ENCODE peak calls at places on chromosomes 3 and 15, in ten cellular contexts. S is IMR-90, O is thoracic aorta, W is pancreas, G is kidney, J is astrocyte, Z is lower lobe of right lung, X is keratinocyte, U is HCT116, T is fibroblast of lung. K is an unnamed sample. For H3K4me1, the result is how much of the 10 kb centered on the place peaks cover.

GRCh38 chr3:59189561-59190338 is 139.9 kb upstream of the CFAP20DC start:
- DNase-seq in S (peak), U (no peak), X (no peak), G (no peak), J (no peak), Z (no peak), O (no peak), T (no peak), W (no peak), K (no peak)

GRCh38 chr3:182136008-182136910 is 424.5 kb downstream of the SOX2 start:
- DNase-seq in X (no peak), Z (no peak), W (no peak), G (no peak), J (no peak), S (no peak), O (no peak), U (no peak), T (no peak), K (no peak)

GRCh38 chr3:181278468-181279238 is 289.1 kb upstream of the DNAJC19 start:
- DNase-seq in Z (no peak), J (no peak), U (no peak), X (no peak), G (no peak), S (no peak), T (no peak), O (no peak), W (no peak), K (no peak)

GRCh38 chr15:64070965-64071851 is 22.4 kb downstream of the CIAO2A start:
- DNase-seq in J (peak), Z (no peak), S (peak), O (peak), X (no peak), W (peak), T (peak), G (peak), U (no peak), K (peak)

GRCh38 chr3:32257042-32257441 is 18.6 kb downstream of the CMTM8 start:
- DNase-seq in G (no peak), X (no peak), W (no peak), T (no peak), S (no peak), U (no peak), J (no peak), O (no peak), Z (no peak), K (no peak)

GRCh38 chr15:99073008-99073714 is 31.7 kb upstream of the SYNM start:
- DNase-seq in X (no peak), O (no peak), Z (no peak), S (peak), W (no peak), G (no peak), U (no peak), T (peak), J (no peak), K (no peak)

GRCh38 chr3:150286390-150287147 is 121.5 kb upstream of the TSC22D2 start:
- DNase-seq in W (no peak), O (no peak), S (peak), X (peak), Z (no peak), J (peak), U (peak), T (peak), G (no peak), K (no peak)

GRCh38 chr3:89360155-89360554 is 252.7 kb downstream of the EPHA3 start:
- DNase-seq in Z (no peak), W (no peak), O (no peak), T (peak), S (peak), X (no peak), G (no peak), J (peak), U (no peak), K (no peak)

GRCh38 chr15:79332824-79333510 is 22.1 kb downstream of the TMED3 start:
- DNase-seq in X (no peak), O (no peak), S (no peak), Z (no peak), G (no peak), W (no peak), J (no peak), T (no peak), U (no peak), K (no peak)

GRCh38 chr3:37987315-37987697 is 3.3 kb upstream of the VILL start:
- DNase-seq in O (peak), S (no peak), Z (peak), J (no peak), G (no peak), X (no peak), T (no peak), W (peak), U (no peak), K (no peak)

GRCh38 chr3:13533823-13534435 is 15.0 kb upstream of the FBLN2 start:
- DNase-seq in W (no peak), U (no peak), T (no peak), G (peak), X (no peak), Z (no peak), O (no peak), J (no peak), S (no peak), K (peak)

GRCh38 chr3:47491186-47491585 is 15.4 kb upstream of the SCAP start:
- DNase-seq in O (no peak), U (no peak), Z (no peak), T (no peak), J (no peak), G (no peak), W (no peak), S (no peak), X (no peak), K (no peak)

GRCh38 chr3:192875971-192876565 is 41.6 kb downstream of the MB21D2 start:
- DNase-seq in O (no peak), U (no peak), J (peak), W (no peak), G (no peak), S (no peak), T (peak), X (no peak), Z (no peak), K (no peak)

GRCh38 chr15:88882745-88883144 is 12.6 kb downstream of the HAPLN3 start:
- DNase-seq in G (no peak), Z (no peak), S (peak), W (no peak), O (no peak), J (peak), U (no peak), X (no peak), T (peak), K (no peak)

GRCh38 chr3:37546876-37547275 is 314.8 kb upstream of the CTDSPL start:
- DNase-seq in W (no peak), U (no peak), Z (no peak), X (no peak), S (peak), G (no peak), O (no peak), J (peak), T (peak), K (no peak)

GRCh38 chr15:62900071-62900812 is 142.3 kb upstream of the TPM1 start:
- DNase-seq in Z (no peak), S (no peak), O (no peak), G (no peak), W (no peak), U (no peak), X (peak), T (no peak), J (no peak), K (no peak)

GRCh38 chr15:25892126-25892525 is 29.0 kb upstream of the ATP10A start:
- DNase-seq in Z (no peak), J (peak), G (no peak), W (no peak), T (peak), S (peak), X (no peak), O (no peak), U (no peak), K (no peak)

GRCh38 chr15:70270752-70271111 is 173.0 kb upstream of the TLE3 start:
- DNase-seq in X (no peak), Z (no peak), G (no peak), W (no peak), O (no peak), J (no peak), S (no peak), T (no peak), U (no peak), K (no peak)

GRCh38 chr3:196273655-196274054 is 13.9 kb downstream of the PCYT1A start:
- DNase-seq in J (no peak), G (no peak), S (no peak), X (no peak), O (no peak), T (no peak), Z (no peak), W (no peak), U (no peak), K (no peak)

GRCh38 chr3:71693641-71694040 is 31.6 kb downstream of the EIF4E3 start:
- DNase-seq in X (no peak), S (no peak), G (no peak), O (no peak), J (no peak), W (peak), U (no peak), Z (peak), T (no peak), K (no peak)

DNA sequence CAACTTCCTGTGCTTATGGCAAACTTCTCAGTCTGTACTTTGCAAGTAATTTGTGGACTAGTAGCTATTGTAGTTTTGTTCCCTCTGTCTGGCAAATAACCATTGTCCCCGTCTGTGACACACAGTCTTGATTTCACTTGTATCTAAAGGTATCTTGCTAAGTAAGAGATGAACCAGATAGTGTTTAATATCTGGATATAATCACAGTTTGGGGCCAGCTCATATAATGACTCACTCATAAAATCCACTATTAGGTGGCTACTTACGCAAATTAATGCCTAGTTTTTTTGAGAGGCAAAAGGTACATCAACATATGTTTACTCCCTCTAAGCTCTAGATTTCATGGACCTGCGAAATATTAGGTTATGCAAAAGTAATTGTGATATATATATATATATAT is 30.4 kb downstream of the VGLL3 start:
- DNase-seq in G (no peak), X (no peak), T (peak), S (no peak), Z (no peak), W (no peak), U (no peak), J (no peak), O (no peak), K (no peak)
- H3K4me1 ChIP-seq in G (under half), X (under half), T (under half), S (under half), Z (under half), W (under half), U (under half), J (under half), O (under half), K (under half)

DNA sequence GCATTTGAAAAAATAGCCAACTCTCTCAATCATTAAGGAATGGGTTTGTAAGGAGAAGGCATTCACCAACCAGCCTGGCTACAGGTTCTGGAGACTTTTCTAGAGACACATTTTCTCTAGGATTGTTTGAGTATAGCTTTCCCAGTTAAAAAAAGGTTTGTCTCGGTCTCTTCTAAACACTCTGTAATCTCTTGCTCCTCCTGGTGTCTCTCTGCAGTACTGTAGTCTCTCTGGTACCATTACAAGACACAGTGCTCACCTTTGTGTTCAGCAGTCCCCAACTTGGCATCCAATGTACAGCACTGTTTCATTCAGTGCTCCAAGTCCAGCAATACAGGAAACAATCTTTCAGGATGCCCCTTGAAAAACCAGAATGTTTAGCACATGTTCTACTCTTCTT is 534.4 kb downstream of the ZNF385D start:
- DNase-seq in S (no peak), X (no peak), G (no peak), Z (no peak), T (no peak), W (no peak), J (no peak), O (no peak), U (no peak), K (no peak)
- TF ChIP-seq CTCF in S (peak), X (peak), G (no peak), Z (peak), T (peak), W (no peak), J (peak), O (no peak), U (no peak), K (no peak)

DNA sequence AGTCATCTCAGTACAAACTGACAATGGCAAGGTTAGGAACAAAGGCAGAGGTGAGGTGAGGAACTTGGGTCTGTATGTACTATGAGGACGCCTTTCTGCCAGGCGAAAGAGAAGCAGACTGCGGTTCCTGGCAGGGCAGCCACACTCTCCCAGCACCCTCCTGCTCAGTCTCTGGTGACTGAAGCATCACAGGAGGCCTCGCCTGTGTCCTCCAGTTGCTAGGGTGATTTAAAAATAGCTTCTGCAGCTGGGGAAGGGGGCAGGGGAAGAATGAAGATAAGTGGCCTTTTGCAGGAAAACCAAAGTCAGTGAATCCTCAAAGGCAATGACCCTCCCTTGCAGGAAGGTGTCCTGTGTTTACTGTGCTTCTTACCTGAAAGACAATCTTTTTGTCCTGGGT is 65.6 kb upstream of the DGKG start:
- DNase-seq in G (no peak), J (peak), W (no peak), T (peak), O (no peak), Z (no peak), S (peak), U (no peak), X (no peak), K (no peak)
- H3K4me1 ChIP-seq in G (under half), J (under half), W (under half), T (under half), O (under half), Z (under half), S (under half), U (under half), X (under half), K (under half)

GRCh38 chr3:157135671-157136396 is 24.1 kb downstream of the CCNL1 start:
- DNase-seq in S (peak), O (no peak), G (peak), T (peak), W (peak), U (no peak), Z (no peak), J (peak), X (no peak), K (no peak)
- TF ChIP-seq CTCF in S (peak), O (no peak), G (no peak), T (peak), W (no peak), U (no peak), Z (no peak), J (peak), X (no peak), K (no peak)

GRCh38 chr15:60324706-60325438 is 72.9 kb downstream of the ANXA2 start:
- DNase-seq in U (no peak), X (no peak), O (no peak), W (no peak), T (no peak), G (no peak), Z (no peak), J (no peak), S (no peak), K (no peak)
- H3K4me1 ChIP-seq in U (under half), X (under half), O (under half), W (under half), T (under half), G (under half), Z (under half), J (under half), S (under half), K (under half)

GRCh38 chr3:122859021-122859805 is 64.3 kb downstream of the SLC49A4 start:
- DNase-seq in Z (no peak), W (no peak), U (no peak), J (no peak), X (no peak), O (no peak), T (no peak), G (no peak), S (no peak), K (no peak)

GRCh38 chr3:122857019-122857418 is 62.1 kb downstream of the SLC49A4 start:
- DNase-seq in Z (no peak), W (no peak), G (no peak), X (no peak), J (peak), S (peak), T (peak), O (no peak), U (no peak), K (no peak)

DNA sequence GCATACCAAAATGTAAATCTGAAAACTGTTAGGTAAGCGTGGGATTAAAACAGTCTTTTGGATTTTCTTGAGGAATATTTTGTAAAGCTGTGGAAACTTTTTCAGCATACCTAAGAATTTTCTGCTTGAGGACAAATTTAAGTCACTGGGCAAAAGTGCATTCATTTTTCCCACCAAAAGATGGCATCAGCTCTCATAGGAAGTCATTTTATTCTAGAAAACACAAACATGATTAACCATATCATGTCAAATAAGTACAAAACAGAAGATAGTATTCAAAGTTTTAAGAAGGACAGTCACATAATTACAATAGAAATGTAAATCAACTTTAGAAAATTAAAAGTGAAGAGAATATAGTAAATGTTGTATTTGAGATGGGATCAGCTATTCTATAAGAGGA is 63.5 kb downstream of the SLC49A4 start:
- DNase-seq in W (no peak), O (no peak), Z (no peak), T (peak), S (peak), G (no peak), X (no peak), J (no peak), U (peak), K (no peak)
- TF ChIP-seq CTCF in W (no peak), O (no peak), Z (no peak), T (peak), S (peak), G (peak), X (peak), J (peak), U (peak), K (no peak)

DNA sequence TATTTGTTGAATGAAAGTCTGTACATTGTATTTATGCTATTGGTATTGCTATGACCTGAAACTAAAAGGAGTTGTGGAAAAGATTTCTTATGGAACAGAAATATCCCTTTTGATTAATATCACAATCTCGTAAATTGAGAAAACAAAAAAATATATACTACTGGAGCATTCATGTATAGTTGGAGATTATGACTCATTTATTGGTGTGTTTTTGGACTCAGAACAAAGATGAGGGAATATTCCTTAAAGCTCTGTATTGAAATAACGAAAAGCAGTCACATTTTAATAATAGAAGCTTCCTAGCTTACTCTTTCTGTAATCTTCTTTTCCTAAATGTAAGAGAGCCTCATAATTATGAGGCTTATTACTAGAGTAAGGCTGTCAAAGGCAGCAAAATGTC is 14.3 kb downstream of the CTNNB1 start:
- DNase-seq in S (no peak), T (no peak), W (no peak), J (no peak), Z (no peak), U (no peak), X (no peak), O (no peak), G (no peak), K (no peak)
- H3K4me1 ChIP-seq in S (under half), T (under half), W (under half), J (under half), Z (half or more), U (under half), X (under half), O (half or more), G (under half), K (half or more)

GRCh38 chr3:190514163-190515153 is 573 bp downstream of the IL1RAP start:
- DNase-seq in Z (peak), G (peak), U (no peak), S (peak), O (no peak), T (peak), W (peak), J (peak), X (no peak), K (peak)
- TF ChIP-seq CTCF in Z (no peak), G (no peak), U (no peak), S (no peak), O (no peak), T (no peak), W (no peak), J (no peak), X (no peak), K (no peak)

DNA sequence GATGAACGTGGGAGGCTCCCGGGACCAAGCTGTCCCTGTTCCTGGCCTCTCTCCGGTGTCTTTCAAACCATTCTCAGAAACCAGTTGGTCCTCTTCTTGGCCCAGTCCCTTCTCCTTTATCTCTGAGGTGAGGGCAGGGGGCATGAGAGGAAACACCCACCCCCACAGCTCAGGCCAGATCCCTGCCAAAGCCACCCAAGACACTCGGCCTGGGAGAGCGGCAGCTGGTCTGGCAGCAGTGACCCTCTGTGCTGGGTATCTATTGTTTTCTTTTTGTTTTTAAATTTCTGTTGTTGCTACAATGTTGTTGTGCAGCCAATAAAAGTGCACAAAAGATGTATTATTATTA is 27.3 kb downstream of the ACSBG1 start:
- DNase-seq in T (no peak), W (peak), S (no peak), J (no peak), G (no peak), U (no peak), Z (no peak), X (no peak), O (no peak), K (no peak)
- H3K4me1 ChIP-seq in T (under half), W (half or more), S (under half), J (under half), G (under half), U (under half), Z (under half), X (under half), O (under half), K (half or more)